ENCODE peak calls at places on chromosomes 3 and 15, in ten cellular contexts. One of them, this sample, is unnamed.

GRCh38 chr3:52444860-52445793 is at the start of gene SEMA3G:
- DNase-seq in endothelial cell: peak
- DNase-seq in stimulated activated CD4-positive, alpha-beta T cell treated with anti-CD3 and anti-CD28 coated beads, Interleukin-2, amount 100 ng/mL, for 48 hours: peak
- DNase-seq in amniotic epithelial cell: no peak
- DNase-seq in non-pigmented ciliary epithelial cell: no peak
- DNase-seq in H9: peak
- DNase-seq in posterior cingulate gyrus: no peak
- DNase-seq in T-helper 1 cell: peak
- DNase-seq in iris pigment epithelial cell: peak
- DNase-seq in dorsolateral prefrontal cortex: no peak
- DNase-seq in this sample: no peak

GRCh38 chr15:40097968-40098476 is 10.7 kb downstream of the BMF start:
- DNase-seq in endothelial cell: no peak
- DNase-seq in stimulated activated CD4-positive, alpha-beta T cell treated with anti-CD3 and anti-CD28 coated beads, Interleukin-2, amount 100 ng/mL, for 48 hours: no peak
- DNase-seq in amniotic epithelial cell: no peak
- DNase-seq in non-pigmented ciliary epithelial cell: no peak
- DNase-seq in H9: no peak
- DNase-seq in posterior cingulate gyrus: no peak
- DNase-seq in T-helper 1 cell: no peak
- DNase-seq in iris pigment epithelial cell: no peak
- DNase-seq in dorsolateral prefrontal cortex: no peak
- DNase-seq in this sample: no peak

GRCh38 chr3:78848392-78849288 is 919.2 kb downstream of the ROBO1 start:
- DNase-seq in endothelial cell: no peak
- DNase-seq in stimulated activated CD4-positive, alpha-beta T cell treated with anti-CD3 and anti-CD28 coated beads, Interleukin-2, amount 100 ng/mL, for 48 hours: no peak
- DNase-seq in amniotic epithelial cell: peak
- DNase-seq in non-pigmented ciliary epithelial cell: no peak
- DNase-seq in H9: no peak
- DNase-seq in posterior cingulate gyrus: no peak
- DNase-seq in T-helper 1 cell: no peak
- DNase-seq in iris pigment epithelial cell: no peak
- DNase-seq in dorsolateral prefrontal cortex: no peak
- DNase-seq in this sample: no peak

GRCh38 chr15:89460048-89460447 is 36.3 kb downstream of the RHCG start:
- DNase-seq in endothelial cell: no peak
- DNase-seq in stimulated activated CD4-positive, alpha-beta T cell treated with anti-CD3 and anti-CD28 coated beads, Interleukin-2, amount 100 ng/mL, for 48 hours: no peak
- DNase-seq in amniotic epithelial cell: no peak
- DNase-seq in non-pigmented ciliary epithelial cell: no peak
- DNase-seq in H9: no peak
- DNase-seq in posterior cingulate gyrus: no peak
- DNase-seq in T-helper 1 cell: no peak
- DNase-seq in iris pigment epithelial cell: no peak
- DNase-seq in dorsolateral prefrontal cortex: no peak
- DNase-seq in this sample: no peak

GRCh38 chr15:67010898-67011619 is 54.3 kb upstream of the SMAD3 start:
- DNase-seq in endothelial cell: no peak
- DNase-seq in stimulated activated CD4-positive, alpha-beta T cell treated with anti-CD3 and anti-CD28 coated beads, Interleukin-2, amount 100 ng/mL, for 48 hours: no peak
- DNase-seq in amniotic epithelial cell: no peak
- DNase-seq in non-pigmented ciliary epithelial cell: no peak
- DNase-seq in H9: peak
- DNase-seq in posterior cingulate gyrus: no peak
- DNase-seq in T-helper 1 cell: no peak
- DNase-seq in iris pigment epithelial cell: peak
- DNase-seq in dorsolateral prefrontal cortex: no peak
- DNase-seq in this sample: no peak

GRCh38 chr3:120640231-120640630 is 41.8 kb downstream of the HGD start:
- DNase-seq in endothelial cell: no peak
- DNase-seq in stimulated activated CD4-positive, alpha-beta T cell treated with anti-CD3 and anti-CD28 coated beads, Interleukin-2, amount 100 ng/mL, for 48 hours: no peak
- DNase-seq in amniotic epithelial cell: no peak
- DNase-seq in non-pigmented ciliary epithelial cell: no peak
- DNase-seq in H9: no peak
- DNase-seq in posterior cingulate gyrus: no peak
- DNase-seq in T-helper 1 cell: no peak
- DNase-seq in iris pigment epithelial cell: no peak
- DNase-seq in dorsolateral prefrontal cortex: no peak
- DNase-seq in this sample: no peak

GRCh38 chr3:84209473-84209872 is 749.3 kb upstream of the CADM2 start:
- DNase-seq in endothelial cell: no peak
- DNase-seq in stimulated activated CD4-positive, alpha-beta T cell treated with anti-CD3 and anti-CD28 coated beads, Interleukin-2, amount 100 ng/mL, for 48 hours: no peak
- DNase-seq in amniotic epithelial cell: no peak
- DNase-seq in non-pigmented ciliary epithelial cell: no peak
- DNase-seq in H9: no peak
- DNase-seq in posterior cingulate gyrus: no peak
- DNase-seq in T-helper 1 cell: no peak
- DNase-seq in iris pigment epithelial cell: no peak
- DNase-seq in dorsolateral prefrontal cortex: no peak
- DNase-seq in this sample: no peak

GRCh38 chr3:197463279-197463678 is 92.5 kb downstream of the BDH1 start:
- DNase-seq in endothelial cell: no peak
- DNase-seq in stimulated activated CD4-positive, alpha-beta T cell treated with anti-CD3 and anti-CD28 coated beads, Interleukin-2, amount 100 ng/mL, for 48 hours: no peak
- DNase-seq in amniotic epithelial cell: peak
- DNase-seq in non-pigmented ciliary epithelial cell: no peak
- DNase-seq in H9: no peak
- DNase-seq in posterior cingulate gyrus: no peak
- DNase-seq in T-helper 1 cell: no peak
- DNase-seq in iris pigment epithelial cell: peak
- DNase-seq in dorsolateral prefrontal cortex: no peak
- DNase-seq in this sample: no peak

GRCh38 chr3:109385442-109386318 is 48.3 kb upstream of the DPPA4 start:
- DNase-seq in endothelial cell: no peak
- DNase-seq in stimulated activated CD4-positive, alpha-beta T cell treated with anti-CD3 and anti-CD28 coated beads, Interleukin-2, amount 100 ng/mL, for 48 hours: no peak
- DNase-seq in amniotic epithelial cell: no peak
- DNase-seq in non-pigmented ciliary epithelial cell: no peak
- DNase-seq in H9: no peak
- DNase-seq in posterior cingulate gyrus: no peak
- DNase-seq in T-helper 1 cell: no peak
- DNase-seq in iris pigment epithelial cell: no peak
- DNase-seq in dorsolateral prefrontal cortex: no peak
- DNase-seq in this sample: no peak

GRCh38 chr3:44993471-44994205 is 17.6 kb downstream of the EXOSC7 start:
- DNase-seq in endothelial cell: no peak
- DNase-seq in stimulated activated CD4-positive, alpha-beta T cell treated with anti-CD3 and anti-CD28 coated beads, Interleukin-2, amount 100 ng/mL, for 48 hours: no peak
- DNase-seq in amniotic epithelial cell: peak
- DNase-seq in non-pigmented ciliary epithelial cell: no peak
- DNase-seq in H9: no peak
- DNase-seq in posterior cingulate gyrus: no peak
- DNase-seq in T-helper 1 cell: no peak
- DNase-seq in iris pigment epithelial cell: peak
- DNase-seq in dorsolateral prefrontal cortex: no peak
- DNase-seq in this sample: no peak

GRCh38 chr3:38131621-38132369 is 5.1 kb downstream of the ACAA1 start:
- DNase-seq in endothelial cell: peak
- DNase-seq in stimulated activated CD4-positive, alpha-beta T cell treated with anti-CD3 and anti-CD28 coated beads, Interleukin-2, amount 100 ng/mL, for 48 hours: no peak
- DNase-seq in amniotic epithelial cell: peak
- DNase-seq in non-pigmented ciliary epithelial cell: no peak
- DNase-seq in H9: peak
- DNase-seq in posterior cingulate gyrus: no peak
- DNase-seq in T-helper 1 cell: no peak
- DNase-seq in iris pigment epithelial cell: peak
- DNase-seq in dorsolateral prefrontal cortex: no peak
- DNase-seq in this sample: no peak

GRCh38 chr3:160648701-160649100 is 28.3 kb upstream of the ARL14 start:
- DNase-seq in endothelial cell: no peak
- DNase-seq in stimulated activated CD4-positive, alpha-beta T cell treated with anti-CD3 and anti-CD28 coated beads, Interleukin-2, amount 100 ng/mL, for 48 hours: no peak
- DNase-seq in amniotic epithelial cell: no peak
- DNase-seq in non-pigmented ciliary epithelial cell: no peak
- DNase-seq in H9: no peak
- DNase-seq in posterior cingulate gyrus: no peak
- DNase-seq in T-helper 1 cell: no peak
- DNase-seq in iris pigment epithelial cell: no peak
- DNase-seq in dorsolateral prefrontal cortex: no peak
- DNase-seq in this sample: no peak

GRCh38 chr3:170418422-170419300 is at the start of gene CLDN11:
- DNase-seq in endothelial cell: peak
- DNase-seq in stimulated activated CD4-positive, alpha-beta T cell treated with anti-CD3 and anti-CD28 coated beads, Interleukin-2, amount 100 ng/mL, for 48 hours: no peak
- DNase-seq in amniotic epithelial cell: no peak
- DNase-seq in non-pigmented ciliary epithelial cell: no peak
- DNase-seq in H9: peak
- DNase-seq in posterior cingulate gyrus: peak
- DNase-seq in T-helper 1 cell: no peak
- DNase-seq in iris pigment epithelial cell: peak
- DNase-seq in dorsolateral prefrontal cortex: peak
- DNase-seq in this sample: no peak

GRCh38 chr3:9067352-9067975 is 104.2 kb upstream of the RAD18 start:
- DNase-seq in endothelial cell: peak
- DNase-seq in stimulated activated CD4-positive, alpha-beta T cell treated with anti-CD3 and anti-CD28 coated beads, Interleukin-2, amount 100 ng/mL, for 48 hours: peak
- DNase-seq in amniotic epithelial cell: peak
- DNase-seq in non-pigmented ciliary epithelial cell: peak
- DNase-seq in H9: peak
- DNase-seq in posterior cingulate gyrus: peak
- DNase-seq in T-helper 1 cell: no peak
- DNase-seq in iris pigment epithelial cell: peak
- DNase-seq in dorsolateral prefrontal cortex: peak
- DNase-seq in this sample: no peak

GRCh38 chr3:4778119-4778518 is 201.1 kb upstream of the BHLHE40 start:
- DNase-seq in endothelial cell: no peak
- DNase-seq in stimulated activated CD4-positive, alpha-beta T cell treated with anti-CD3 and anti-CD28 coated beads, Interleukin-2, amount 100 ng/mL, for 48 hours: no peak
- DNase-seq in amniotic epithelial cell: no peak
- DNase-seq in non-pigmented ciliary epithelial cell: no peak
- DNase-seq in H9: no peak
- DNase-seq in posterior cingulate gyrus: no peak
- DNase-seq in T-helper 1 cell: no peak
- DNase-seq in iris pigment epithelial cell: no peak
- DNase-seq in dorsolateral prefrontal cortex: no peak
- DNase-seq in this sample: no peak

GRCh38 chr3:140863481-140864084 is 78.1 kb upstream of the SLC25A36 start:
- DNase-seq in endothelial cell: peak
- DNase-seq in stimulated activated CD4-positive, alpha-beta T cell treated with anti-CD3 and anti-CD28 coated beads, Interleukin-2, amount 100 ng/mL, for 48 hours: peak
- DNase-seq in amniotic epithelial cell: peak
- DNase-seq in non-pigmented ciliary epithelial cell: peak
- DNase-seq in H9: peak
- DNase-seq in posterior cingulate gyrus: peak
- DNase-seq in T-helper 1 cell: no peak
- DNase-seq in iris pigment epithelial cell: peak
- DNase-seq in dorsolateral prefrontal cortex: peak
- DNase-seq in this sample: no peak

GRCh38 chr15:96703087-96703486 is 372.6 kb downstream of the NR2F2 start:
- DNase-seq in endothelial cell: no peak
- DNase-seq in stimulated activated CD4-positive, alpha-beta T cell treated with anti-CD3 and anti-CD28 coated beads, Interleukin-2, amount 100 ng/mL, for 48 hours: no peak
- DNase-seq in amniotic epithelial cell: no peak
- DNase-seq in non-pigmented ciliary epithelial cell: no peak
- DNase-seq in H9: no peak
- DNase-seq in posterior cingulate gyrus: no peak
- DNase-seq in T-helper 1 cell: no peak
- DNase-seq in iris pigment epithelial cell: no peak
- DNase-seq in dorsolateral prefrontal cortex: no peak
- DNase-seq in this sample: no peak

GRCh38 chr15:49265911-49266310 is 95.9 kb downstream of the GALK2 start:
- DNase-seq in endothelial cell: no peak
- DNase-seq in stimulated activated CD4-positive, alpha-beta T cell treated with anti-CD3 and anti-CD28 coated beads, Interleukin-2, amount 100 ng/mL, for 48 hours: no peak
- DNase-seq in amniotic epithelial cell: no peak
- DNase-seq in non-pigmented ciliary epithelial cell: no peak
- DNase-seq in H9: no peak
- DNase-seq in posterior cingulate gyrus: no peak
- DNase-seq in T-helper 1 cell: no peak
- DNase-seq in iris pigment epithelial cell: no peak
- DNase-seq in dorsolateral prefrontal cortex: no peak
- DNase-seq in this sample: no peak

GRCh38 chr3:184568918-184569829 is 7.6 kb downstream of the EPHB3 start:
- DNase-seq in endothelial cell: no peak
- DNase-seq in stimulated activated CD4-positive, alpha-beta T cell treated with anti-CD3 and anti-CD28 coated beads, Interleukin-2, amount 100 ng/mL, for 48 hours: no peak
- DNase-seq in amniotic epithelial cell: peak
- DNase-seq in non-pigmented ciliary epithelial cell: peak
- DNase-seq in H9: no peak
- DNase-seq in posterior cingulate gyrus: peak
- DNase-seq in T-helper 1 cell: no peak
- DNase-seq in iris pigment epithelial cell: peak
- DNase-seq in dorsolateral prefrontal cortex: no peak
- DNase-seq in this sample: no peak

GRCh38 chr3:71310595-71311319 is 272.8 kb downstream of the FOXP1 start:
- DNase-seq in endothelial cell: no peak
- DNase-seq in stimulated activated CD4-positive, alpha-beta T cell treated with anti-CD3 and anti-CD28 coated beads, Interleukin-2, amount 100 ng/mL, for 48 hours: no peak
- DNase-seq in amniotic epithelial cell: no peak
- DNase-seq in non-pigmented ciliary epithelial cell: no peak
- DNase-seq in H9: no peak
- DNase-seq in posterior cingulate gyrus: no peak
- DNase-seq in T-helper 1 cell: no peak
- DNase-seq in iris pigment epithelial cell: no peak
- DNase-seq in dorsolateral prefrontal cortex: peak
- DNase-seq in this sample: no peak

GRCh38 chr3:180467177-180467576 is 134.8 kb upstream of the TTC14 start:
- DNase-seq in endothelial cell: no peak
- DNase-seq in stimulated activated CD4-positive, alpha-beta T cell treated with anti-CD3 and anti-CD28 coated beads, Interleukin-2, amount 100 ng/mL, for 48 hours: no peak
- DNase-seq in amniotic epithelial cell: no peak
- DNase-seq in non-pigmented ciliary epithelial cell: no peak
- DNase-seq in H9: no peak
- DNase-seq in posterior cingulate gyrus: no peak
- DNase-seq in T-helper 1 cell: no peak
- DNase-seq in iris pigment epithelial cell: peak
- DNase-seq in dorsolateral prefrontal cortex: no peak
- DNase-seq in this sample: no peak

GRCh38 chr15:53976844-53977392 is 1.3 kb upstream of the UNC13C start:
- DNase-seq in endothelial cell: peak
- DNase-seq in stimulated activated CD4-positive, alpha-beta T cell treated with anti-CD3 and anti-CD28 coated beads, Interleukin-2, amount 100 ng/mL, for 48 hours: no peak
- DNase-seq in amniotic epithelial cell: no peak
- DNase-seq in non-pigmented ciliary epithelial cell: no peak
- DNase-seq in H9: peak
- DNase-seq in posterior cingulate gyrus: peak
- DNase-seq in T-helper 1 cell: no peak
- DNase-seq in iris pigment epithelial cell: peak
- DNase-seq in dorsolateral prefrontal cortex: no peak
- DNase-seq in this sample: no peak

GRCh38 chr3:175255698-175256097 is 396.6 kb downstream of the NAALADL2 start:
- DNase-seq in endothelial cell: no peak
- DNase-seq in stimulated activated CD4-positive, alpha-beta T cell treated with anti-CD3 and anti-CD28 coated beads, Interleukin-2, amount 100 ng/mL, for 48 hours: no peak
- DNase-seq in amniotic epithelial cell: peak
- DNase-seq in non-pigmented ciliary epithelial cell: no peak
- DNase-seq in H9: no peak
- DNase-seq in posterior cingulate gyrus: no peak
- DNase-seq in T-helper 1 cell: no peak
- DNase-seq in iris pigment epithelial cell: peak
- DNase-seq in dorsolateral prefrontal cortex: no peak
- DNase-seq in this sample: no peak

GRCh38 chr3:27485853-27486252 is 1.7 kb upstream of the SLC4A7 start:
- DNase-seq in endothelial cell: no peak
- DNase-seq in stimulated activated CD4-positive, alpha-beta T cell treated with anti-CD3 and anti-CD28 coated beads, Interleukin-2, amount 100 ng/mL, for 48 hours: no peak
- DNase-seq in amniotic epithelial cell: no peak
- DNase-seq in non-pigmented ciliary epithelial cell: no peak
- DNase-seq in H9: no peak
- DNase-seq in posterior cingulate gyrus: no peak
- DNase-seq in T-helper 1 cell: no peak
- DNase-seq in iris pigment epithelial cell: no peak
- DNase-seq in dorsolateral prefrontal cortex: no peak
- DNase-seq in this sample: no peak

GRCh38 chr3:160287666-160288065 is 62.4 kb downstream of the C3orf80 start:
- DNase-seq in endothelial cell: no peak
- DNase-seq in stimulated activated CD4-positive, alpha-beta T cell treated with anti-CD3 and anti-CD28 coated beads, Interleukin-2, amount 100 ng/mL, for 48 hours: no peak
- DNase-seq in amniotic epithelial cell: peak
- DNase-seq in non-pigmented ciliary epithelial cell: no peak
- DNase-seq in H9: no peak
- DNase-seq in posterior cingulate gyrus: no peak
- DNase-seq in T-helper 1 cell: no peak
- DNase-seq in iris pigment epithelial cell: no peak
- DNase-seq in dorsolateral prefrontal cortex: no peak
- DNase-seq in this sample: no peak

GRCh38 chr3:71710906-71711494 is 14.2 kb downstream of the EIF4E3 start:
- DNase-seq in endothelial cell: no peak
- DNase-seq in stimulated activated CD4-positive, alpha-beta T cell treated with anti-CD3 and anti-CD28 coated beads, Interleukin-2, amount 100 ng/mL, for 48 hours: no peak
- DNase-seq in amniotic epithelial cell: peak
- DNase-seq in non-pigmented ciliary epithelial cell: peak
- DNase-seq in H9: no peak
- DNase-seq in posterior cingulate gyrus: no peak
- DNase-seq in T-helper 1 cell: no peak
- DNase-seq in iris pigment epithelial cell: peak
- DNase-seq in dorsolateral prefrontal cortex: no peak
- DNase-seq in this sample: no peak

GRCh38 chr3:172512363-172512762 is 10.9 kb downstream of the TNFSF10 start:
- DNase-seq in endothelial cell: peak
- DNase-seq in stimulated activated CD4-positive, alpha-beta T cell treated with anti-CD3 and anti-CD28 coated beads, Interleukin-2, amount 100 ng/mL, for 48 hours: peak
- DNase-seq in amniotic epithelial cell: peak
- DNase-seq in non-pigmented ciliary epithelial cell: no peak
- DNase-seq in H9: no peak
- DNase-seq in posterior cingulate gyrus: no peak
- DNase-seq in T-helper 1 cell: no peak
- DNase-seq in iris pigment epithelial cell: peak
- DNase-seq in dorsolateral prefrontal cortex: peak
- DNase-seq in this sample: no peak

GRCh38 chr3:146067048-146067447 is 93.9 kb downstream of the PLOD2 start:
- DNase-seq in endothelial cell: no peak
- DNase-seq in stimulated activated CD4-positive, alpha-beta T cell treated with anti-CD3 and anti-CD28 coated beads, Interleukin-2, amount 100 ng/mL, for 48 hours: no peak
- DNase-seq in amniotic epithelial cell: peak
- DNase-seq in non-pigmented ciliary epithelial cell: peak
- DNase-seq in H9: no peak
- DNase-seq in posterior cingulate gyrus: no peak
- DNase-seq in T-helper 1 cell: no peak
- DNase-seq in iris pigment epithelial cell: peak
- DNase-seq in dorsolateral prefrontal cortex: no peak
- DNase-seq in this sample: no peak

This sample was measured in vagina.